ENCODE peak calls at places on chromosome 22, in nine cellular contexts. K, E, O, W, Z, T, C, Y and Q are unnamed samples.

GRCh38 chr22:39123811-39124668 is 27.0 kb downstream of the APOBEC3H start:
- DNase-seq in K (no peak), E (no peak), O (no peak), W (no peak), Z (no peak), T (no peak), C (peak), Y (no peak), Q (no peak)

GRCh38 chr22:19291218-19291579 is 320 bp downstream of the CLTCL1 start:
- DNase-seq in K (no peak), E (peak), O (no peak), W (peak), Z (peak), T (no peak), C (peak), Y (peak), Q (no peak)

GRCh38 chr22:46750861-46751260 is 11.6 kb upstream of the TBC1D22A start:
- DNase-seq in K (no peak), E (no peak), O (no peak), W (no peak), Z (peak), T (no peak), C (no peak), Y (peak), Q (no peak)

GRCh38 chr22:23122216-23122957 is 19.4 kb downstream of the RSPH14 start:
- DNase-seq in K (no peak), E (no peak), O (no peak), W (no peak), Z (no peak), T (no peak), C (no peak), Y (no peak), Q (no peak)

GRCh38 chr22:24414523-24414922 is 12.9 kb upstream of the ADORA2A start:
- DNase-seq in K (no peak), E (no peak), O (no peak), W (no peak), Z (no peak), T (no peak), C (no peak), Y (peak), Q (no peak)

GRCh38 chr22:46202897-46203589 is 47.0 kb downstream of the CDPF1 start:
- DNase-seq in K (no peak), E (no peak), O (no peak), W (no peak), Z (peak), T (no peak), C (no peak), Y (no peak), Q (no peak)

GRCh38 chr22:39593061-39593930 is 22.7 kb downstream of the CACNA1I start:
- DNase-seq in K (no peak), E (no peak), O (no peak), W (no peak), Z (no peak), T (peak), C (no peak), Y (no peak), Q (no peak)

GRCh38 chr22:40213478-40213877 is 35.8 kb downstream of the TNRC6B start:
- DNase-seq in K (no peak), E (no peak), O (no peak), W (no peak), Z (no peak), T (peak), C (no peak), Y (no peak), Q (no peak)

GRCh38 chr22:24550028-24550901 is 4.7 kb downstream of the GUCD1 start:
- DNase-seq in K (no peak), E (no peak), O (no peak), W (no peak), Z (peak), T (no peak), C (no peak), Y (peak), Q (no peak)

GRCh38 chr22:22362311-22362710 is 117.7 kb downstream of the VPREB1 start:
- DNase-seq in K (no peak), E (no peak), O (no peak), W (no peak), Z (no peak), T (no peak), C (no peak), Y (no peak), Q (no peak)

GRCh38 chr22:17706451-17706900 is 67.8 kb downstream of the BID start:
- DNase-seq in K (peak), E (no peak), O (peak), W (no peak), Z (peak), T (peak), C (no peak), Y (no peak), Q (no peak)

GRCh38 chr22:24592846-24593809 is at the start of gene LRRC75B:
- DNase-seq in K (peak), E (peak), O (peak), W (peak), Z (peak), T (peak), C (peak), Y (peak), Q (peak)

GRCh38 chr22:47163876-47164513 is 401.5 kb downstream of the TBC1D22A start:
- DNase-seq in K (no peak), E (no peak), O (no peak), W (peak), Z (no peak), T (no peak), C (peak), Y (peak), Q (no peak)

GRCh38 chr22:48414662-48415061 is 1413.0 kb downstream of the BRD1 start:
- DNase-seq in K (no peak), E (no peak), O (no peak), W (no peak), Z (no peak), T (no peak), C (no peak), Y (no peak), Q (no peak)

GRCh38 chr22:22872722-22873708 is 14.6 kb upstream of the IGLL5 start:
- DNase-seq in K (no peak), E (peak), O (no peak), W (no peak), Z (no peak), T (no peak), C (no peak), Y (no peak), Q (no peak)

GRCh38 chr22:24430431-24431308 is 3.3 kb downstream of the ADORA2A start:
- DNase-seq in K (no peak), E (no peak), O (no peak), W (no peak), Z (no peak), T (no peak), C (no peak), Y (peak), Q (no peak)

GRCh38 chr22:46587067-46587471 is 33.1 kb upstream of the GRAMD4 start:
- DNase-seq in K (no peak), E (no peak), O (no peak), W (no peak), Z (no peak), T (no peak), C (no peak), Y (peak), Q (no peak)

DNA sequence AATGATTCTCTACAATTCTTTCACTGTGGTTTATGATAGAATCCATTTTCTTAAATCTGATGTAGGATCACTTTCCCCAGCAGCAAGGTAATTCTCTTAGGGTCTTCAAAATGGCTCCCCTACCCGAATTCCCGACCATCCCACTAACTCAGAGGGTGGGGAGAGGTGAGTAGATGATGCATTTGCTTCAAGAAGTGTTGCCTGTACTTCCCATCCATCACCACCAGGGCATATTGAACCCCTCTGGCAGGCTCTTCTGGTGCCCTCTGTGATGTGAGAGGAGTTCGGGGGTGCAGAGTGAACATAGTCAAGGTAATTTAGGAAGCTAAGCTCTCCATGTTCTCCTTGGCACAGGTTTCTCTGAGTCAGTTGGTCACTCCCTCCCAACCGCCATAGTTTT is 52.3 kb downstream of the ZNRF3 start:
- DNase-seq in K (no peak), E (no peak), O (no peak), W (no peak), Z (no peak), T (no peak), C (no peak), Y (no peak), Q (no peak)
- TF ChIP-seq CTCF in K (peak), E (peak), O (peak), W (peak), Z (no peak), T (peak), C (no peak), Y (no peak), Q (no peak)

GRCh38 chr22:45082795-45083194 is 73.0 kb upstream of the PHF21B start:
- DNase-seq in K (no peak), E (no peak), O (no peak), W (peak), Z (no peak), T (peak), C (no peak), Y (no peak), Q (no peak)
- TF ChIP-seq CTCF in K (no peak), E (no peak), O (peak), W (peak), Z (no peak), T (peak), C (no peak), Y (no peak), Q (no peak)

GRCh38 chr22:41905411-41906202 is 9.3 kb downstream of the SHISA8 start:
- DNase-seq in K (no peak), E (no peak), O (no peak), W (no peak), Z (no peak), T (no peak), C (no peak), Y (no peak), Q (no peak)
- TF ChIP-seq CTCF in K (no peak), E (no peak), O (no peak), W (no peak), Z (no peak), T (no peak), C (no peak), Y (no peak), Q (no peak)

GRCh38 chr22:44090571-44090905 is 66.4 kb downstream of the PARVB start:
- DNase-seq in K (no peak), E (no peak), O (no peak), W (no peak), Z (no peak), T (no peak), C (no peak), Y (peak), Q (no peak)

GRCh38 chr22:44091751-44092150 is 67.6 kb downstream of the PARVB start:
- DNase-seq in K (no peak), E (no peak), O (no peak), W (no peak), Z (no peak), T (no peak), C (no peak), Y (peak), Q (no peak)

GRCh38 chr22:44092636-44093220 is 68.6 kb downstream of the PARVB start:
- DNase-seq in K (no peak), E (no peak), O (no peak), W (no peak), Z (no peak), T (no peak), C (no peak), Y (peak), Q (no peak)

GRCh38 chr22:44089717-44090570 is 65.8 kb downstream of the PARVB start:
- DNase-seq in K (no peak), E (no peak), O (no peak), W (no peak), Z (no peak), T (no peak), C (no peak), Y (peak), Q (no peak)

GRCh38 chr22:44091021-44091721 is 67.1 kb downstream of the PARVB start:
- DNase-seq in K (no peak), E (no peak), O (no peak), W (no peak), Z (no peak), T (peak), C (no peak), Y (peak), Q (no peak)
- TF ChIP-seq CTCF in K (no peak), E (peak), O (peak), W (peak), Z (no peak), T (peak), C (no peak), Y (no peak), Q (no peak)

DNA sequence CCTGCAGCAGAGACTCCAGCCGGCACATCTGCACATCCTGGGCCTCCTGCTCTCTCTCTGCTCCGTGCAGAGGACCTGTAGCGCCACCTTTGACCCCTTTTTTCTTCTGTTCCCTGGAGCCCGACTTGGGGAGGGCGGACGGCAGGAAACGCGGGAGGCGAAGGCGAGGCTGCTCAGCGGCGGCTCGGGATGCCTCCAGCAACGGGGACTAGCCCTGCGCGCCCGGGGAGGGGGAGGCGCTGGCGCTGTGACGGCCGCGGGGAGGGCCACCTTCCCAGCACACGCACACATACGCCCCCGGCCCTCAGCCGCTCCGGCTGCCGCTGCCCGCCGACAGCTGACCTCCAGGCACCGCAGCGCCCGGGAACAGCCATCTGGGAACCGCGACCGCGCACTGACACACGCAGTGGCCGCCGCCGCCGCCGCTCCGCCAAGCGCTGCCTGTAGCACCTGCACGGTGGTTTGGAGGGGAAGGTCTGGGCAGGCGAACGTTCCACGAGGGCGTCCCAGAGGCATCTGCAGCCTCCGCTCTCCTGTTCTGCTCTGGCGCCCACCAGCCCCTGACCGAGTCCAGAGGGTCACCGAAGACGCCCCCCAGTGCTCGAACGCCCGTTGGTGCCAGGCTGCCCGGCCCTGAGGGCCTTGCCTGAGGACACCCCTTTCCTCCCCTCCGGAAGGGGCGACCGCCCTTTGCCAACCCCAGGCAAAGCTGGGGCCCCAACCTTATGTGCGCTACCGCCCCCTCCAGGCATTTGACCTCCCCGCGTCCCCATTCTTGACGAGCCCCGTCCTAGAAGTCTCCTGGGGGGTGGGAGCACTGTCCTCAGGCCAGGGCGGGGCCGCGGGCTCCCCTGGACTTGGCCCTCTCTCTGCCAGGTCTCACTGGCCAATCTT is 16.9 kb upstream of the C22orf42 start:
- DNase-seq in K (no peak), E (no peak), O (no peak), W (peak), Z (no peak), T (no peak), C (peak), Y (no peak), Q (no peak)
- TF ChIP-seq CTCF in K (no peak), E (no peak), O (no peak), W (no peak), Z (no peak), T (no peak), C (no peak), Y (no peak), Q (no peak)

GRCh38 chr22:37818397-37819099 is 4.6 kb upstream of the GALR3 start:
- DNase-seq in K (no peak), E (peak), O (no peak), W (no peak), Z (peak), T (peak), C (peak), Y (peak), Q (peak)
- TF ChIP-seq CTCF in K (no peak), E (no peak), O (peak), W (peak), Z (peak), T (peak), C (peak), Y (peak), Q (no peak)

DNA sequence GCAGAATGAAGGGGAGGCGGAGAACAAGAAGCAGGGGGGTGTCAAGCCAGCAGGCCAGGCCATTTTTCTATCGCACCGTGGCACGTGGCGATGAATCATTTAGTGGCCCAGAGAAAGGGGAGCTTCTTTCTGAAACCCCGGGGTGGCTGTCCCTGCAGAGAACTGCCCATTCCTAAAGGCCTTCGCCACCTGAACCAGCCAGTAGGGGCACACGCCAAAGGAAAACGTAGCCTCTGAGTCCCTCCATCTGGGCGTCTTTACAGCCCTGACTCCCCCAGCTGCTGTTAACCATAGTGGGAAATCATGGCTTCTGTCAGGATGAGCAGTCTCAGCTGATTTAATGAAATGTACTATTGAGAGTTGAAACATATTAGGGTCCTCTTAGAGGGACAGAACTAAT is 8.9 kb downstream of the ASPHD2 start:
- DNase-seq in K (no peak), E (no peak), O (no peak), W (no peak), Z (no peak), T (no peak), C (no peak), Y (no peak), Q (no peak)
- TF ChIP-seq CTCF in K (no peak), E (no peak), O (no peak), W (no peak), Z (no peak), T (no peak), C (no peak), Y (no peak), Q (no peak)

GRCh38 chr22:50186789-50187523 is 1.2 kb downstream of the TRABD start:
- DNase-seq in K (no peak), E (no peak), O (no peak), W (no peak), Z (peak), T (peak), C (peak), Y (peak), Q (no peak)
- TF ChIP-seq CTCF in K (no peak), E (no peak), O (no peak), W (no peak), Z (no peak), T (no peak), C (no peak), Y (no peak), Q (no peak)

DNA sequence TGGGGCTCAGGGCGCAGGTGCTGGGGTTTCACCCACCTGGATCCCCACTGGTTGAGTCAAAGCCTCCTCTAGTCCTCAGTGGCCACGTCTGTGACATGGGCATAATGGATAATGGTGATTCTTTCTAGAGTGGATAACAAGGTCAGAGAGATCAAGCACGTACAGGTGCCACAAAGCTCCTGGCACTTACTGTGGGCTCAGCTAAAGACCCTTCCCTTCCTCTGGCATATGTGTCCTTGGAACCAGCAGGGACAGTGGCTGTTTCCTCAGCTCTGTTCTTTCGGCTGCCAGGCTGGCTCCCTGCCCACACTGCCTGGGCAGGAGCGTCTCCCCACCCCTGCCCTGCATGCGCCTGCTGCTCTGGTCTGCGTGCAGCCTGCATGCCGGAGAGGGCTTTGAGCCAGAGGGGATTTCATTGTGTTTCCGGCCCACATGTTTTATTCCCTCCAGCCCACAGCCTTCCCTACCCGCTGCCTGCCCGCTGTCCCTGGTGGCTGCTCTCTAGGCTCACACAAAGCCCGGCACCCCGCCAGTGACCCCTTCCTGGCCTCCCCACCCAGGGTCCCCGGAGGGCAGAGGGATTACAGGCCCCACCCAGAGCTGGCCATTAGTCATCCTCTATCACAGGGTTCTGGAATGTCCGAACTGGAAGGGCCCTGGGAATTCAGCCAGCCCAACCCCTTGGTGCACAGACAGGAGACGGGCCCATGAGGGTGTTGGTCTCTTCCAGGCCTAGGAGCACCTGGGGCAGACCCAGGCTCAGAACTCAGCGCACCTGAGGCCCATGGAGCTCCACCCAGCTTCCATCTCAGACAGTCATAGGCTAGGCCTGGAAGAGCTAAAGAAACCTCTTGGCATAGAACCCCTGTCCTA is 55.3 kb upstream of the GCAT start:
- DNase-seq in K (no peak), E (peak), O (peak), W (peak), Z (peak), T (peak), C (peak), Y (peak), Q (no peak)
- TF ChIP-seq CTCF in K (no peak), E (no peak), O (peak), W (no peak), Z (no peak), T (peak), C (peak), Y (no peak), Q (no peak)

DNA sequence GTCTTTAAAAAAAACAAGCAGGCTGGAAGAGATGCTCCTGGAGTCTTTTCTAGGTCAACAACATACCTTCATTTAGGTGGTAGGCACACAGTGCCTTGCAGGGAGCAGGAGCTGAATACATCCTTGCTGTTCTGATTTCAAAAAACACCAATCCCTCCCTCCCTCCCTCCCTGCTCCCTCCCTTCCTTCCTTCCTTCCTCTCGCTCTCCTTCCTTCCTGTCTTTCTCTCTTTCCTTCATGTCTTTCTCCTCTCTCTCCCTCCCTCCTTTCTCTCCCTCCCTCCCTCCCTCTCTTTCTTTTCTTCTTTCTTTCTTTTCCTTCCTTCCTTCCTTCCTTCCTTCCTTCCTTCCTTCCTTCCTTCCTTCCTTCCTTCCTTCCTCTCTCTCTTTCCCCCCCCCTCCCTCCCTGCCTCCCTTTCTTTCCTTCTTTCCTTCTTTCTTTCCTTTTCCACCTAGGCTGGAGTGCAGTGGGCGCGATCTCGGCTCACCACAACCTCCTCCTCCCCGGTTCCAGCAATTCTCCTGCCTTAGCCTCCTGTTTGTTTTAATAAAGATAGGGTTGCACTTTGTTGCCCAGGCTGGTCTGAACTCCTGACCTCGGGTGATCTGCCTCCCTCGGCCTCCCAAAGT is 245.1 kb downstream of the MIAT start:
- DNase-seq in K (no peak), E (no peak), O (no peak), W (no peak), Z (no peak), T (no peak), C (no peak), Y (no peak), Q (no peak)
- TF ChIP-seq CTCF in K (no peak), E (no peak), O (no peak), W (no peak), Z (no peak), T (no peak), C (no peak), Y (no peak), Q (no peak)